ENCODE peak calls at places on chromosomes 11 and 22, in four cellular contexts. One of them, this sample, is unnamed.

GRCh38 chr11:5291207-5291838 is 10.4 kb downstream of the OR51B4 start:
- DNase-seq in body of pancreas: no peak
- DNase-seq in GM06990: no peak
- DNase-seq in heart left ventricle: no peak
- DNase-seq in this sample: no peak

GRCh38 chr11:114192841-114193389 is 103.3 kb upstream of the NNMT start:
- DNase-seq in body of pancreas: no peak
- DNase-seq in GM06990: no peak
- DNase-seq in heart left ventricle: no peak
- DNase-seq in this sample: no peak

GRCh38 chr11:128610765-128611617 is 23.6 kb upstream of the ETS1 start:
- DNase-seq in body of pancreas: no peak
- DNase-seq in GM06990: peak
- DNase-seq in heart left ventricle: peak
- DNase-seq in this sample: peak

GRCh38 chr11:100929377-100929776 is 200.2 kb downstream of the PGR start:
- DNase-seq in body of pancreas: no peak
- DNase-seq in GM06990: peak
- DNase-seq in heart left ventricle: no peak
- DNase-seq in this sample: no peak

GRCh38 chr22:27372969-27373670 is 428.4 kb downstream of the MN1 start:
- DNase-seq in body of pancreas: peak
- DNase-seq in GM06990: no peak
- DNase-seq in heart left ventricle: no peak
- DNase-seq in this sample: no peak

GRCh38 chr11:74820763-74821162 is 72.1 kb downstream of the RNF169 start:
- DNase-seq in body of pancreas: no peak
- DNase-seq in GM06990: no peak
- DNase-seq in heart left ventricle: no peak
- DNase-seq in this sample: no peak

GRCh38 chr11:15800121-15800800 is 556.1 kb downstream of the SOX6 start:
- DNase-seq in body of pancreas: peak
- DNase-seq in GM06990: no peak
- DNase-seq in heart left ventricle: no peak
- DNase-seq in this sample: no peak

GRCh38 chr11:2385156-2386151 is 8.3 kb downstream of the CD81 start:
- DNase-seq in body of pancreas: no peak
- DNase-seq in GM06990: peak
- DNase-seq in heart left ventricle: no peak
- DNase-seq in this sample: peak

GRCh38 chr22:26479043-26479791 is 4.4 kb downstream of the HPS4 start:
- DNase-seq in body of pancreas: no peak
- DNase-seq in GM06990: no peak
- DNase-seq in heart left ventricle: no peak
- DNase-seq in this sample: no peak

GRCh38 chr11:118343981-118344521 is at the start of gene CD3G:
- DNase-seq in body of pancreas: no peak
- DNase-seq in GM06990: no peak
- DNase-seq in heart left ventricle: no peak
- DNase-seq in this sample: no peak

GRCh38 chr11:114182471-114182968 is 113.7 kb upstream of the NNMT start:
- DNase-seq in body of pancreas: no peak
- DNase-seq in GM06990: no peak
- DNase-seq in heart left ventricle: no peak
- DNase-seq in this sample: no peak

DNA sequence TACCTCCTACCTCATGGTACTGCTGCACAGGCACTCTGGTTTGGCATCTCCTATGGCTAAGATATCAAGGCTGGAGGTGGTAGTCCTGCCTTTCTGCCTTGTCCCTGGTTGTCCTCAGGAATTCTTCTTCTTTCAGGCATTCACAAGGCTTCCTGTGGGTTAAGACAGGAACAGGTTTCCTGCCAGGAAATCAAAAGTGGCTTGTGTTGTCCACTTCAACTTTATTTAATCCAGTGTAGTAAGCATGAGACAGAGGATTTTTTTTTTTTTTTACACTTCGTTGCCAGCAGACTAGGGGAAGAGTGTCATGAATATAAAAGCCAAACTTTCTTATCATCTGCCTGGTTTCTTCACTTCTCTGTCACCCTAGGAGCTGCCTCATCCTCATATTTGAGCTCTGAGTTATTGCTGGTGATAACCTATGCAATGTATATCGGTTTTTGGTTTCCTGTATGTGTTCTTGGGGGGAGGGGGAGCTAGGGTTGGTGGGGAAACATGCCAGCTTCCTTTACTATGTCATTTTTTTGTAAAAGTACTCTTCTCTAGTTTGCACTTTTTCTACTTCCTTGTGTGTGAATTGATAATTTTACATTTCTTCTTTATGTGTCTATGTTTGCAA is 50.2 kb downstream of the XKR3 start:
- DNase-seq in body of pancreas: no peak
- DNase-seq in GM06990: no peak
- DNase-seq in heart left ventricle: no peak
- DNase-seq in this sample: no peak
- TF ChIP-seq CTCF in body of pancreas: no peak
- TF ChIP-seq CTCF in GM06990: no peak
- TF ChIP-seq CTCF in heart left ventricle: no peak
- TF ChIP-seq CTCF in this sample: no peak

DNA sequence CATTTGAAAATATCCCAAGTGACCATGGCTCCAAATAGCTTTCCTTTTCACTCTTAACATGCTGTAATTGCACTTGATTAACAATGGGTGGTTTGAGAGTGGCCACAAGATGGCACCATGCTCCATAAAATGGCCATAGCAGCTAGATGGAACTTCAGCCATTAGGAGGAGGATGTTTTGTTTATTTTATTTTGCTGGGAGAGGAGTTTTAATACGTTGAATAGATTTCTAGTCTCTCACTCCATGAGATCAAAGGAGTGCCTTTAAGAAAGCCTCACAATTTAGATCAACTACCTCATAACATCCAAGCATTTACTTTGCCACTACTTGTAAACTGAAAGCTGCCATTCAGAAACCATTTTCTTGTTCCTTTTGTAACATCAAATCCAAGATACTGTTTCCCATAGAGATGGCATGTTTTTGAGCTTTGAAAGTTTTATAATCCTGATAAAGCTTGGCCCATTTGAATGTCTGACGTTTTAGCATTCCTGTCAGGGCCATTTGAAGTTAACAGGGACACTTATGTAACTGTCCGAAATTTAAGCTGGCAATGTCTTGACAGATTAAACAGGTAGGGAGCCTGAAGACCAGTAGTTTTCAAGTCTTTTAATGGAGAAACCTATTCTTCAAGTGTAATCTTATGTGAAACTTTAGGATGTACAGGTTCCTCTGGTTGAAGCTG is 4.7 kb downstream of the FEN1 start:
- DNase-seq in body of pancreas: peak
- DNase-seq in GM06990: no peak
- DNase-seq in heart left ventricle: peak
- DNase-seq in this sample: peak
- H3K4me3 ChIP-seq in body of pancreas: no peak
- H3K4me3 ChIP-seq in GM06990: no peak
- H3K4me3 ChIP-seq in heart left ventricle: no peak
- H3K4me3 ChIP-seq in this sample: no peak

DNA sequence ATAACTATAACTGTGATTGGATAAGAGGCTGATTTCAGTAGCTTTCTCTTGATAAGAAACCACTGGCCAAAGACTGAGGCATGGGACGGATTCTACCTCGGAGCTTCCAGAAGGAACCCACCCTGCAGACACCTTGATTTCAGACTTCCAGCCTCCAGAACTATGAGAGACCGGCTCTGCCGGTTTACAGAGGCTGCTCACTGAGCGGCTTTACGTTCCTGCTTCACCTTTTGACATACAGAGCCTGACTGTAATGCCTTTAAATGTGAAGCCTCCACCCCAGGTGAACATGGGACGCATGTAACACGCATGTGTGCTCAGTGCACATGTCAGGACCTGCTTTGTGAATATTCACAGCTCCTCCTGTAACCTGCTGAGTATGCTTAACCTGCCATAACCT is 361.5 kb downstream of the CTTN start:
- DNase-seq in body of pancreas: no peak
- DNase-seq in GM06990: no peak
- DNase-seq in heart left ventricle: no peak
- DNase-seq in this sample: no peak
- TF ChIP-seq CTCF in body of pancreas: no peak
- TF ChIP-seq CTCF in GM06990: no peak
- TF ChIP-seq CTCF in heart left ventricle: no peak
- TF ChIP-seq CTCF in this sample: no peak

DNA sequence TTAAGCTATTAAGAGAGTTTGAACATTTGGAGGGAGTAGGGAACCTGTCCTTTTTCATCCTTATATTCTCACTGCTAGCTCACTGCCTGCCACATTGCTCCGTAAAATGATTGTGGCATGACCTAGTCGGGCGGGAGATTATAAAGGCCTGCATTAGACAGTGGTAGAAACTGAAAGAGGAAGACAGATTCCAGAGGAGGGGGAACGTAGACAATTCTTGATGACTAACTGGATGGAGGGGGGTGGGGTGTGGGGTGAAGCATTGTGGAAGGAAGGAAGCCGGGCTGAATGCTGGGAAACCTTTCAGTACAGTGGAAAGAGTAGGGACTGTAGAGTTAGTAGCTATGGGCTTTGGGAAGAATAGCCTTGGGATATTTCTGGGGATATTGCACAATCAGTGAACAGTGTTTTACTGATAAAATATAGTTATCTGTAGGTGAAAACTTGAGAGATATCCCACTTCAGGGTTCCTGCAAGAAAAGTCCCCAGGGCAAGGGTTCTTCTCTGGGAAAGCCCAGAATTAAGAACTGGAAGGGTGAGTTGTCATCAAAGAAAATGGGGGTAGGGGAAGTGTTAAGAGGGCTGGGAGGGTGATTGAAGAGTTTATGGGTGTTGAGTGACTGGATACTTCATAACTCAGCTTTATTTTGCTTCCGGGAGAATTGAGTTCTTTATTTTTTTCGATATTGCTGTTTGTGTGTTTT is 2.1 kb downstream of the MED15 start:
- DNase-seq in body of pancreas: peak
- DNase-seq in GM06990: no peak
- DNase-seq in heart left ventricle: peak
- DNase-seq in this sample: no peak
- H3K4me3 ChIP-seq in body of pancreas: no peak
- H3K4me3 ChIP-seq in GM06990: peak
- H3K4me3 ChIP-seq in heart left ventricle: peak
- H3K4me3 ChIP-seq in this sample: peak

GRCh38 chr11:117197516-117198456 is 1.4 kb upstream of the TAGLN start:
- DNase-seq in body of pancreas: no peak
- DNase-seq in GM06990: no peak
- DNase-seq in heart left ventricle: peak
- DNase-seq in this sample: no peak
- TF ChIP-seq CTCF in body of pancreas: no peak
- TF ChIP-seq CTCF in GM06990: peak
- TF ChIP-seq CTCF in heart left ventricle: peak
- TF ChIP-seq CTCF in this sample: peak

DNA sequence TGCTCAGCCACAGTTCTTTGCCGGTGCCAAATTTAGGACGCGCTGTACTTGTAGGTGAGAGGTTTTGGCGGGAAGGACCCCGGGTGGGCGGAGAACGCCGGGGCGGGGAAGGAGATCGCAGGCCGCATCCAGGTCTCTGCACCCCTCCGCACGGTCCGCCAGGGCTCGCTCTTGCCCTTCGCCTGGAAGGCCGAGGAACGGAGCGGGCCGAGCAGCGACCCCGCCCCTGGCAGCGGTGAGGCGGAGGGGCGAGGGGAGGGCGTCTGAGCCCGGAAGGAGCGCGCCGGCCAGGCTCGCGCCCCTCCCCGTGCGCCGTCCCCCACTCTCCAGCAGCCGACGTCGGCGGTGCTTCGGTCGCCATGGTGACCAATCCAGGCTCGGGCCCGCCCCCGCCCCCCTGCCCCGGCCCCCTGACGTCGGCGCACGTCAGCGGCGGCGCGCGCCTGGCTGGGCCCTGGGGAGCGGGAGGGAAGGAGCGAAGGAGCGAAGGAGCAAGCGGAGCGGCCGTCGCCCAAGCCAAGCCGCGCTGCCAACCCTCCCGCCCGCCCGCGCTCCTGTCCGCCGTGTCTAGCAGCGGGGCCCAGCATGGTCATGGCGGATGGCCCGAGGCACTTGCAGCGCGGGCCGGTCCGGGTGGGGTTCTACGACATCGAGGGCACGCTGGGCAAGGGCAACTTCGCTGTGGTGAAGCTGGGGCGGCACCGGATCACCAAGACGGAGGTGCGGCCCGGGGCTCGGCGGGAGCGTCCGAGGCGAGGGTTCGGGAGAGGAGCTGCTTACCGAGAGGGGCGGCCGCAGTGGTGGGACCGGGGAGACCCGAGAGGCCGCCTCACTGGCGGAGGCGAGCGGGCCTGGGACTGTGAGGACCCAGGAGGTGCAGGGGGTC is at the start of gene SIK2:
- DNase-seq in body of pancreas: peak
- DNase-seq in GM06990: peak
- DNase-seq in heart left ventricle: peak
- DNase-seq in this sample: peak
- H3K4me3 ChIP-seq in body of pancreas: peak
- H3K4me3 ChIP-seq in GM06990: peak
- H3K4me3 ChIP-seq in heart left ventricle: peak
- H3K4me3 ChIP-seq in this sample: peak

GRCh38 chr11:122755941-122756340 is 82.4 kb upstream of the CRTAM start:
- DNase-seq in body of pancreas: no peak
- DNase-seq in GM06990: no peak
- DNase-seq in heart left ventricle: no peak
- DNase-seq in this sample: no peak

GRCh38 chr11:122754028-122754427 is 84.3 kb upstream of the CRTAM start:
- DNase-seq in body of pancreas: no peak
- DNase-seq in GM06990: no peak
- DNase-seq in heart left ventricle: no peak
- DNase-seq in this sample: no peak

GRCh38 chr11:122756417-122756816 is 81.9 kb upstream of the CRTAM start:
- DNase-seq in body of pancreas: no peak
- DNase-seq in GM06990: no peak
- DNase-seq in heart left ventricle: peak
- DNase-seq in this sample: no peak

GRCh38 chr11:122754553-122755322 is 83.6 kb upstream of the CRTAM start:
- DNase-seq in body of pancreas: no peak
- DNase-seq in GM06990: no peak
- DNase-seq in heart left ventricle: no peak
- DNase-seq in this sample: no peak

DNA sequence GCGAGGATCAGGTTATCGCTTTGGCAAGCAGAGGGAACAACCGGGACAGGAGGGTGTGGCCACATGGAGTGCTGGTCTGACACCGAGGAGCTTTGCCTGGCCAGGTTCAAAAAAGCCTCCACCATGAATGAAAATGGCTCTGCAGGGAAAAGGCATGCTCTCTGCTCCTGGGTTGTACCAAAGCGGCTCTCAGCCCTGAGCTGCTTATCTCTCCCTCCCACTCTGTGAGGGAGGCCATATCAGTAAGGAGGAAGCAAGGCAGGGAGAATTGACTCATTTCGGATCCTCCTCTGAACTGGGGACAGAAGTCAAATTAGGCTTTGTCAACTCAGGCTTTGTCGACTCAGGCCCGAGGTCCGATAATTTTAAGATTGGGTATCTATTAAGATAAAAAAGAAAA is 82.9 kb upstream of the CRTAM start:
- DNase-seq in body of pancreas: no peak
- DNase-seq in GM06990: no peak
- DNase-seq in heart left ventricle: no peak
- DNase-seq in this sample: no peak
- TF ChIP-seq CTCF in body of pancreas: no peak
- TF ChIP-seq CTCF in GM06990: no peak
- TF ChIP-seq CTCF in heart left ventricle: no peak
- TF ChIP-seq CTCF in this sample: no peak